ENCODE peak calls at places on chromosomes 16 and 17, in seven cellular contexts. F is central memory CD8-positive, alpha-beta T cell; K is naive B cell; M is activated T-cell treated with anti-CD3 and anti-CD28 coated beads, Interleukin-2, amount 50 U/mL, for 4 hours; E is memory B cell; I is foreskin keratinocyte; H is effector memory CD8-positive, alpha-beta T cell. Z is an unnamed sample.
A peak's percentile ranks its signal among the peaks of the same experiment; 100 is the strongest.

GRCh38 chr17:226773-227580 is 45.5 kb upstream of the DOC2B start:
- ATAC-seq in K (no peak), E (no peak), M (no peak), H (no peak), F (no peak), I (no peak), Z (no peak)

GRCh38 chr17:50839591-50840310 is 4.4 kb downstream of the WFIKKN2 start:
- ATAC-seq in I (no peak), K (no peak), F (no peak), M (no peak), H (no peak), E (no peak), Z (no peak)

GRCh38 chr17:75277664-75278071 is 6.6 kb upstream of the MIF4GD start:
- ATAC-seq in E (no peak), I (no peak), M (no peak), F (no peak), K (no peak), H (no peak), Z (no peak)

GRCh38 chr17:49403514-49404289 is 11.0 kb downstream of the PHB1 start:
- ATAC-seq in K (peak; percentile 14), H (peak; percentile 42), I (no peak), M (no peak), F (no peak), E (no peak), Z (no peak)

GRCh38 chr16:14097182-14097951 is 26.2 kb downstream of the MRTFB start:
- ATAC-seq in E (no peak), I (peak; percentile 91), H (no peak), K (no peak), F (no peak), M (no peak), Z (peak; percentile 93)

GRCh38 chr17:77188084-77189066 is 47.6 kb downstream of the SEC14L1 start:
- ATAC-seq in M (no peak), K (peak; percentile 34), I (no peak), H (peak; percentile 48), F (no peak), E (peak; percentile 59), Z (no peak)

GRCh38 chr16:20906225-20906870 is 5.8 kb downstream of the LYRM1 start:
- ATAC-seq in H (no peak), F (no peak), M (no peak), K (no peak), I (peak; percentile 16), E (no peak), Z (no peak)

GRCh38 chr17:70321388-70321787 is 152.1 kb downstream of the KCNJ2 start:
- ATAC-seq in I (no peak), M (no peak), F (no peak), H (no peak), K (no peak), E (no peak), Z (no peak)

GRCh38 chr17:21686165-21687015 is 5.9 kb upstream of the KCNJ18 start:
- ATAC-seq in K (no peak), M (no peak), I (no peak), E (no peak), F (no peak), H (no peak), Z (no peak)

GRCh38 chr16:66223176-66223780 is 143.2 kb upstream of the CDH5 start:
- ATAC-seq in F (no peak), H (no peak), K (no peak), M (no peak), I (peak; percentile 9), E (no peak), Z (no peak)

Z was measured in esophagus mucosa.